ENCODE peak calls at places on chromosomes 11 and 22, in eight cellular contexts. P, O, R, V, B, Z, M and W are unnamed samples.
A peak's percentile ranks its signal among the peaks of the same experiment; 100 is the strongest.

GRCh38 chr22:26542831-26543230 is 30.6 kb upstream of the TFIP11 start:
- DNase-seq in P (no peak), O (no peak), R (no peak), V (no peak), B (no peak), Z (no peak), M (peak; percentile 45), W (no peak)

GRCh38 chr11:128420943-128421342 is 166.4 kb downstream of the ETS1 start:
- DNase-seq in P (no peak), O (no peak), R (peak; percentile 38), V (no peak), B (no peak), Z (peak; percentile 28), M (no peak), W (no peak)

GRCh38 chr11:75029836-75030631 is 41.3 kb downstream of the NEU3 start:
- DNase-seq in P (no peak), O (no peak), R (no peak), V (no peak), B (no peak), Z (no peak), M (no peak), W (no peak)

GRCh38 chr11:38460429-38460828 is 1862.4 kb upstream of the RAG2 start:
- DNase-seq in P (no peak), O (no peak), R (no peak), V (no peak), B (no peak), Z (peak; percentile 59), M (no peak), W (peak; percentile 64)

GRCh38 chr22:35132568-35132967 is 66.6 kb downstream of the ISX start:
- DNase-seq in P (no peak), O (no peak), R (no peak), V (no peak), B (no peak), Z (no peak), M (no peak), W (no peak)

GRCh38 chr22:49783926-49784629 is 43.6 kb downstream of the BRD1 start:
- DNase-seq in P (no peak), O (no peak), R (no peak), V (no peak), B (no peak), Z (no peak), M (no peak), W (no peak)

GRCh38 chr11:76744186-76745058 is 38.7 kb upstream of the TSKU start:
- DNase-seq in P (no peak), O (no peak), R (no peak), V (no peak), B (no peak), Z (no peak), M (no peak), W (no peak)

GRCh38 chr11:36015806-36016205 is 71.9 kb downstream of the LDLRAD3 start:
- DNase-seq in P (no peak), O (no peak), R (peak; percentile 55), V (no peak), B (no peak), Z (no peak), M (no peak), W (no peak)

GRCh38 chr11:100687032-100687629 is at the start of gene ARHGAP42:
- DNase-seq in P (no peak), O (peak; percentile 92), R (peak; percentile 69), V (no peak), B (peak; percentile 76), Z (peak; percentile 33), M (peak; percentile 61), W (peak; percentile 63)

GRCh38 chr11:35372565-35373283 is 46.6 kb downstream of the SLC1A2 start:
- DNase-seq in P (no peak), O (no peak), R (no peak), V (no peak), B (no peak), Z (no peak), M (no peak), W (peak; percentile 42)

GRCh38 chr22:35638408-35638807 is 9.8 kb upstream of the APOL6 start:
- DNase-seq in P (no peak), O (no peak), R (peak; percentile 91), V (no peak), B (no peak), Z (no peak), M (no peak), W (no peak)

GRCh38 chr11:74014880-74015279 is 6.0 kb upstream of the UCP3 start:
- DNase-seq in P (no peak), O (no peak), R (no peak), V (no peak), B (no peak), Z (no peak), M (no peak), W (no peak)

GRCh38 chr11:57131080-57131790 is 50.5 kb upstream of the LRRC55 start:
- DNase-seq in P (no peak), O (peak; percentile 82), R (peak; percentile 20), V (no peak), B (no peak), Z (peak; percentile 53), M (no peak), W (peak; percentile 69)

GRCh38 chr11:47980907-47981621 is 705 bp downstream of the PTPRJ start:
- DNase-seq in P (no peak), O (peak; percentile 83), R (peak; percentile 35), V (no peak), B (peak; percentile 84), Z (no peak), M (peak; percentile 60), W (peak; percentile 29)

GRCh38 chr11:134905513-134905912 is 493.5 kb upstream of the B3GAT1 start:
- DNase-seq in P (no peak), O (no peak), R (no peak), V (no peak), B (no peak), Z (no peak), M (no peak), W (no peak)

GRCh38 chr11:131875611-131876010 is 505.2 kb downstream of the NTM start:
- DNase-seq in P (no peak), O (no peak), R (no peak), V (no peak), B (no peak), Z (no peak), M (no peak), W (no peak)

GRCh38 chr11:121451982-121452608 is at the start of gene SORL1:
- DNase-seq in P (no peak), O (peak; percentile 93), R (peak; percentile 81), V (no peak), B (peak; percentile 84), Z (peak; percentile 38), M (peak; percentile 66), W (peak; percentile 74)

GRCh38 chr11:60131943-60132342 is 43.5 kb downstream of the MS4A2 start:
- DNase-seq in P (no peak), O (no peak), R (no peak), V (no peak), B (no peak), Z (no peak), M (no peak), W (no peak)

GRCh38 chr11:60128376-60128775 is 39.9 kb downstream of the MS4A2 start:
- DNase-seq in P (no peak), O (no peak), R (no peak), V (no peak), B (no peak), Z (no peak), M (no peak), W (no peak)

GRCh38 chr11:60129853-60130252 is 41.4 kb downstream of the MS4A2 start:
- DNase-seq in P (no peak), O (no peak), R (no peak), V (no peak), B (no peak), Z (no peak), M (no peak), W (no peak)

GRCh38 chr11:60127311-60127811 is 38.9 kb downstream of the MS4A2 start:
- DNase-seq in P (peak; percentile 51), O (no peak), R (no peak), V (no peak), B (no peak), Z (peak; percentile 82), M (no peak), W (peak; percentile 66)

DNA sequence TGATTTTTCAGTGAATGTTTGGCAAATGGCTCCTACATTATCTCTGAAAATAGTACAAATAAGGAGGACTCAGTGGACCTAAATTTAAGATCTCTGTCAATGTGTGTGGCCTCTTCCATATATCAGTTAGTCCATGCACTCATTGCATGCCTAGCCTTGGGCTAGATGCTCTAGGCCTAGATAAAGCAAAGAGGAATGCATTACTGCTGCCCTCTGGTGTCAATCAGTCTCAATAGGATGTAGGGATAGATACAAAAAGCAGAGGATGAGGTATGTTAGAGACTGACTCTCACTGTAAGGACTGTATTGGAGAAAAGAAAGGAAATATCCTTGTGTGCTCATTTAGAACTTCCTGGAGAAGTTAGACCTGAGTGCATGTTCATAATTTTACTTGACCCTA is 42.0 kb downstream of the MS4A2 start:
- DNase-seq in P (no peak), O (peak; percentile 84), R (no peak), V (peak; percentile 47), B (no peak), Z (peak; percentile 64), M (no peak), W (peak; percentile 56)
- TF ChIP-seq CTCF in P (peak; percentile 63), O (peak; percentile 84), R (peak; percentile 35), V (peak; percentile 54), B (peak; percentile 35), Z (peak; percentile 49), M (peak; percentile 85), W (peak; percentile 32)

DNA sequence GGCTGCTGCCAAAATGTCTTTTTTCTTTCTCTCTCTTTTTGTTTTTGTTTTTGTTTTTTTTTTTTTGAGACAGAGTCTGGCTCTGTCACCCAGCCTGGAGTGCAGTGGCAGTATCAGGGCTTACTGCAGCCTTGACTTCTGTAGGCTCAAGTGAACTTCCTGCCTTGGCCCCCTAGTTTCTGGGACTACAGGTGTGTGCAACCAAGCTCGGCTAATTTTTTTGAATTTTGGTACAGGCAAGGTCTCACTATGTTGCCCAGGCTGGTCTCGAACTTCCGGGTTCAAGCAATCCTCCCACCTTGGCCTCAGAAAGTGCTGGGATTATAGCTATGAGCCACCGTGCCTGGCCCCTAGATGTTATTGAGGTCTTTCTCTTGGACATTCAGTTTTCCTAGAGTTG is 2.2 kb upstream of the DDX10 start:
- DNase-seq in P (no peak), O (no peak), R (no peak), V (no peak), B (no peak), Z (no peak), M (no peak), W (no peak)
- H3K4me3 ChIP-seq in P (no peak overlapping the region), O (no peak overlapping the region), R (no peak overlapping the region), V (no peak overlapping the region), B (no peak overlapping the region), Z (no peak overlapping the region), M (no peak overlapping the region), W (no peak overlapping the region)

DNA sequence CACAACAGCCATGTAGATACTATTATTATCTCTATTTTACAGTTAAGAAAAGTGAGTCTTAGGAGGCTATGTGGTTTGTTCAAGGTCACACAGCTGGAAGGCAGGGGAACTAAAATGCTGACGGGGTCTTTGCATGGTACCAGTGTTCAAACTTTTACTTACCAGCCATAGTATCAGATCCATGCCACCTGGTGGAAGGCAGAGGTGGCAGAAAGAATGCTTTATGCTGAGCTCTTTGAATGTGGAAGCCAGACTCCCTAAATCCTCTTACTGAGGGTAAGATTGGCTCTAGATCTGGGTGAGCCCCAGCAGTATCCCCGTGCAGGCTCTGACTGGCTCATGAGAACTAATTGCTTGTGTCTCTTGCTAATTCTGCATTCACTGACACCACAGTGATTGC is 54.3 kb upstream of the NAV2 start:
- DNase-seq in P (no peak), O (no peak), R (no peak), V (no peak), B (no peak), Z (no peak), M (no peak), W (no peak)
- TF ChIP-seq CTCF in P (no peak), O (peak; percentile 21), R (no peak), V (peak; percentile 44), B (no peak), Z (no peak), M (no peak), W (peak; percentile 21)

GRCh38 chr11:34356918-34357645 is 728 bp downstream of the ABTB2 start:
- DNase-seq in P (no peak), O (peak; percentile 72), R (peak; percentile 59), V (no peak), B (peak; percentile 83), Z (peak; percentile 36), M (peak; percentile 35), W (peak; percentile 66)
- H3K4me3 ChIP-seq in P (peak overlapping the region; percentile 75), O (peak overlapping the region; percentile 85), R (peak overlapping the region; percentile 59), V (peak overlapping the region; percentile 54), B (peak overlapping the region; percentile 71), Z (peak overlapping the region; percentile 48), M (peak overlapping the region; percentile 62), W (peak overlapping the region; percentile 51)